ENCODE peak calls at places on chromosomes 12 and 14, in eight cellular contexts. U is NCI-H1092, K is astrocyte, S is heart right ventricle, O is hypothalamus, R is Caki2, T is B cell, F is amniotic stem cell. C is an unnamed sample.

GRCh38 chr14:102217399-102217798 is 77.7 kb downstream of the WDR20 start:
- DNase-seq in U (no peak), K (no peak), S (no peak), O (no peak), R (no peak), T (no peak), F (no peak), C (no peak)

GRCh38 chr14:52025310-52025709 is 36.0 kb downstream of the RTRAF start:
- DNase-seq in U (no peak), K (peak; percentile 98), S (no peak), O (no peak), R (no peak), T (no peak), F (peak; percentile 17), C (peak; percentile 63)

GRCh38 chr14:101402936-101403660 is 158.2 kb upstream of the DIO3 start:
- DNase-seq in U (no peak), K (no peak), S (no peak), O (no peak), R (no peak), T (no peak), F (no peak), C (no peak)

GRCh38 chr12:122917508-122918227 is 21.7 kb upstream of the VPS37B start:
- DNase-seq in U (no peak), K (peak; percentile 65), S (peak; percentile 53), O (no peak), R (no peak), T (no peak), F (no peak), C (peak; percentile 70)

GRCh38 chr14:51554339-51554920 is 97.3 kb upstream of the FRMD6 start:
- DNase-seq in U (no peak), K (peak; percentile 96), S (no peak), O (no peak), R (peak; percentile 63), T (no peak), F (peak; percentile 15), C (no peak)

GRCh38 chr12:47818701-47819543 is 781 bp downstream of the HDAC7 start:
- DNase-seq in U (no peak), K (no peak), S (peak; percentile 83), O (peak; percentile 38), R (peak; percentile 21), T (peak; percentile 53), F (no peak), C (no peak)

GRCh38 chr14:90536092-90536491 is 139.3 kb downstream of the CALM1 start:
- DNase-seq in U (no peak), K (peak; percentile 23), S (peak; percentile 58), O (no peak), R (peak; percentile 21), T (no peak), F (no peak), C (no peak)

GRCh38 chr12:28023156-28023887 is 50.8 kb upstream of the PTHLH start:
- DNase-seq in U (no peak), K (peak; percentile 95), S (no peak), O (no peak), R (peak; percentile 49), T (no peak), F (peak; percentile 39), C (peak; percentile 97)

GRCh38 chr14:81392976-81393643 is 7.0 kb downstream of the STON2 start:
- DNase-seq in U (no peak), K (no peak), S (no peak), O (no peak), R (no peak), T (no peak), F (no peak), C (no peak)

GRCh38 chr12:120007272-120007671 is 18.2 kb downstream of the BICDL1 start:
- DNase-seq in U (no peak), K (no peak), S (no peak), O (no peak), R (no peak), T (peak; percentile 43), F (no peak), C (no peak)

GRCh38 chr14:22544881-22545420 is 44.1 kb downstream of the DAD1 start:
- DNase-seq in U (no peak), K (no peak), S (no peak), O (no peak), R (no peak), T (no peak), F (no peak), C (no peak)

GRCh38 chr14:69087061-69087461 is 65.9 kb downstream of the DCAF5 start:
- DNase-seq in U (no peak), K (peak; percentile 62), S (no peak), O (no peak), R (no peak), T (no peak), F (no peak), C (peak; percentile 57)

GRCh38 chr14:74571441-74571841 is 40.6 kb downstream of the LTBP2 start:
- DNase-seq in U (no peak), K (peak; percentile 64), S (no peak), O (no peak), R (no peak), T (no peak), F (no peak), C (peak; percentile 58)

GRCh38 chr12:103326190-103326589 is 169.6 kb downstream of the C12orf42 start:
- DNase-seq in U (no peak), K (no peak), S (no peak), O (no peak), R (no peak), T (peak; percentile 17), F (no peak), C (peak; percentile 20)

GRCh38 chr12:33560653-33561208 is 121.1 kb upstream of the SYT10 start:
- DNase-seq in U (no peak), K (no peak), S (no peak), O (no peak), R (no peak), T (no peak), F (no peak), C (no peak)

GRCh38 chr14:54444003-54444402 is 2.8 kb upstream of the CNIH1 start:
- DNase-seq in U (no peak), K (no peak), S (no peak), O (no peak), R (no peak), T (no peak), F (no peak), C (no peak)

GRCh38 chr12:121467638-121468403 is 67.9 kb downstream of the RNF34 start:
- DNase-seq in U (no peak), K (no peak), S (no peak), O (no peak), R (no peak), T (no peak), F (no peak), C (no peak)

GRCh38 chr14:58107947-58108552 is 44.0 kb downstream of the ARMH4 start:
- DNase-seq in U (peak; percentile 37), K (peak; percentile 40), S (no peak), O (no peak), R (peak; percentile 28), T (peak; percentile 51), F (peak; percentile 41), C (peak; percentile 70)

GRCh38 chr12:5318874-5319273 is 113.0 kb upstream of the NTF3 start:
- DNase-seq in U (no peak), K (peak; percentile 65), S (no peak), O (no peak), R (peak; percentile 75), T (no peak), F (peak; percentile 12), C (peak; percentile 93)

GRCh38 chr12:52319097-52319496 is 2.1 kb downstream of the KRT83 start:
- DNase-seq in U (no peak), K (no peak), S (no peak), O (no peak), R (no peak), T (no peak), F (no peak), C (no peak)

GRCh38 chr12:26429070-26429691 is 233.8 kb downstream of the SSPN start:
- DNase-seq in U (no peak), K (no peak), S (no peak), O (no peak), R (no peak), T (no peak), F (no peak), C (no peak)

GRCh38 chr12:44846826-44847225 is 29.3 kb downstream of the NELL2 start:
- DNase-seq in U (no peak), K (no peak), S (no peak), O (no peak), R (no peak), T (no peak), F (no peak), C (no peak)

GRCh38 chr12:28172434-28173030 is 17.7 kb upstream of the CCDC91 start:
- DNase-seq in U (no peak), K (peak; percentile 47), S (no peak), O (no peak), R (peak; percentile 30), T (no peak), F (peak; percentile 8), C (peak; percentile 84)

GRCh38 chr12:24919346-24920001 is 29.4 kb downstream of the BCAT1 start:
- DNase-seq in U (no peak), K (no peak), S (no peak), O (no peak), R (no peak), T (no peak), F (no peak), C (no peak)

GRCh38 chr12:104734541-104735075 is 223.5 kb downstream of the SLC41A2 start:
- DNase-seq in U (no peak), K (no peak), S (no peak), O (no peak), R (no peak), T (no peak), F (no peak), C (no peak)

GRCh38 chr12:102322254-102322653 is 124.6 kb upstream of the PMCH start:
- DNase-seq in U (no peak), K (no peak), S (no peak), O (no peak), R (no peak), T (no peak), F (no peak), C (no peak)

GRCh38 chr14:49971156-49972141 is 78.6 kb downstream of the ARF6 start:
- DNase-seq in U (peak; percentile 30), K (no peak), S (no peak), O (no peak), R (no peak), T (peak; percentile 85), F (no peak), C (no peak)

GRCh38 chr12:53770281-53770680 is 18.5 kb upstream of the CISTR start:
- DNase-seq in U (no peak), K (peak; percentile 96), S (no peak), O (no peak), R (no peak), T (no peak), F (peak; percentile 56), C (peak; percentile 82)

GRCh38 chr14:73935666-73936065 is 14.2 kb downstream of the FAM161B start:
- DNase-seq in U (no peak), K (no peak), S (no peak), O (no peak), R (no peak), T (no peak), F (no peak), C (peak; percentile 14)

GRCh38 chr14:61749264-61749663 is 13.0 kb upstream of the SNAPC1 start:
- DNase-seq in U (no peak), K (no peak), S (no peak), O (no peak), R (no peak), T (no peak), F (no peak), C (peak; percentile 37)

GRCh38 chr12:81758421-81759214 is 532 bp downstream of the PPFIA2 start:
- DNase-seq in U (peak; percentile 18), K (peak; percentile 20), S (peak; percentile 15), O (peak; percentile 57), R (peak; percentile 59), T (no peak), F (no peak), C (peak; percentile 6)

GRCh38 chr12:125070117-125070516 is 4.9 kb downstream of the AACS start:
- DNase-seq in U (no peak), K (no peak), S (no peak), O (no peak), R (no peak), T (no peak), F (no peak), C (no peak)

GRCh38 chr12:27593266-27593665 is 69.3 kb downstream of the PPFIBP1 start:
- DNase-seq in U (no peak), K (no peak), S (no peak), O (no peak), R (no peak), T (no peak), F (no peak), C (peak; percentile 98)

GRCh38 chr12:49619286-49619685 is 4.1 kb upstream of the PRPF40B start:
- DNase-seq in U (no peak), K (no peak), S (no peak), O (no peak), R (no peak), T (no peak), F (no peak), C (peak; percentile 82)

C was measured in epithelial cell of esophagus.